ENCODE peak calls at places on chromosome 11, in five cellular contexts. E is GM12878, B is A549, X is IMR-90, N is H1. R is an unnamed sample.
A peak's percentile ranks its signal among the peaks of the same experiment; 100 is the strongest.

GRCh38 chr11:12160680-12161079 is 50.3 kb downstream of the MICAL2 start:
- DNase-seq in X (peak; percentile 30), E (no peak), N (no peak), B (no peak), R (no peak)

GRCh38 chr11:124946735-124947141 is 7.3 kb upstream of the CCDC15 start:
- DNase-seq in N (no peak), B (no peak), E (no peak), X (peak; percentile 40), R (no peak)

GRCh38 chr11:5004429-5005274 is 10.0 kb downstream of the OR51L1 start:
- DNase-seq in E (no peak), X (peak; percentile 61), B (peak; percentile 62), N (peak; percentile 70), R (peak; percentile 36)

GRCh38 chr11:59463176-59463575 is 6.4 kb downstream of the OR4D6 start:
- DNase-seq in N (no peak), X (no peak), B (no peak), E (no peak), R (no peak)

GRCh38 chr11:130904380-130904779 is 11.9 kb downstream of the SNX19 start:
- DNase-seq in E (no peak), X (no peak), B (no peak), N (no peak), R (no peak)

GRCh38 chr11:80165763-80166162 is 724.9 kb upstream of the TENM4 start:
- DNase-seq in B (no peak), E (no peak), N (no peak), X (peak; percentile 25), R (no peak)

GRCh38 chr11:96207459-96208449 is 135.2 kb downstream of the MAML2 start:
- DNase-seq in E (no peak), N (no peak), B (no peak), X (peak; percentile 41), R (peak; percentile 84)

GRCh38 chr11:86523738-86524602 is 148.4 kb downstream of the ME3 start:
- DNase-seq in N (no peak), E (no peak), B (peak; percentile 98), X (peak; percentile 99), R (peak; percentile 93)

GRCh38 chr11:46381046-46381835 is at the start of gene MDK:
- DNase-seq in X (no peak), N (peak; percentile 83), B (no peak), E (no peak), R (peak; percentile 49)

GRCh38 chr11:73577496-73577917 is 20.4 kb downstream of the FAM168A start:
- DNase-seq in N (no peak), X (peak; percentile 78), E (peak; percentile 39), B (no peak), R (no peak)

GRCh38 chr11:109784536-109784935 is 308.7 kb upstream of the ZC3H12C start:
- DNase-seq in E (no peak), B (no peak), X (no peak), N (no peak), R (no peak)

GRCh38 chr11:118263694-118264567 is at the start of gene MPZL2:
- DNase-seq in E (no peak), X (no peak), N (peak; percentile 70), B (no peak), R (peak; percentile 81)

GRCh38 chr11:106087815-106088435 is 10.5 kb downstream of the AASDHPPT start:
- DNase-seq in N (no peak), E (no peak), X (peak; percentile 65), B (peak; percentile 51), R (peak; percentile 62)

GRCh38 chr11:74570266-74571061 is 21.9 kb upstream of the POLD3 start:
- DNase-seq in N (peak; percentile 50), X (peak; percentile 53), E (no peak), B (peak; percentile 70), R (peak; percentile 57)

GRCh38 chr11:125331357-125331756 is 164.7 kb downstream of the FEZ1 start:
- DNase-seq in E (no peak), B (no peak), N (no peak), X (no peak), R (no peak)

GRCh38 chr11:125371451-125371935 is 124.6 kb downstream of the FEZ1 start:
- DNase-seq in E (no peak), N (peak; percentile 88), X (no peak), B (no peak), R (no peak)

GRCh38 chr11:62713343-62713742 is 5.9 kb downstream of the GNG3 start:
- DNase-seq in N (no peak), E (no peak), B (peak; percentile 58), X (no peak), R (no peak)

GRCh38 chr11:125514336-125515101 is 18.5 kb upstream of the FEZ1 start:
- DNase-seq in B (no peak), N (no peak), E (peak; percentile 92), X (peak; percentile 46), R (no peak)

GRCh38 chr11:2796508-2797180 is 88.9 kb downstream of the CDKN1C start:
- DNase-seq in E (no peak), B (no peak), X (no peak), N (peak; percentile 42), R (no peak)

GRCh38 chr11:71340076-71340606 is 87.8 kb upstream of the SHANK2 start:
- DNase-seq in E (no peak), N (no peak), B (no peak), X (no peak), R (no peak)

GRCh38 chr11:47355283-47356128 is 3.0 kb upstream of the MYBPC3 start:
- DNase-seq in E (no peak), B (peak; percentile 98), N (peak; percentile 100), X (peak; percentile 88), R (peak; percentile 86)

GRCh38 chr11:708511-708910 is 2.5 kb downstream of the EPS8L2 start:
- DNase-seq in E (no peak), N (no peak), X (no peak), B (no peak), R (no peak)

DNA sequence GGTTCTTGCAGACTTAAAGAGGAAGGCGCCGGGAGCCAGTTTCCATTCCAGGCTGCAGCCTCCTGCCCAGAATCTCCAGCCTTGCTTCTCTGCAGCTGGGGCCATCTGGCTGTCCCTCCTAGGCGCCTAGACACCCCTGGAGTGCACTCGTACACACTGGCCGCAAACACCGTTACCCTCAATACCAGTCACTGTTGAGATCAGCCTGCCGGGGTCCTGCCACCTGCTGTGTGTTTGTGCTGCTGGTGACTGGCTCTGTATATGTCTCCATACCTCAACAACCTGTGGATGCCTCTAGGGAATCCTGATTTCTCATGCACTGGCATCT is 91.7 kb upstream of the TMEM45B start:
- DNase-seq in N (no peak), E (no peak), B (no peak), X (no peak), R (no peak)
- TF ChIP-seq RFX5 in N (no peak), E (no peak), B (no peak), X (no peak), R (no peak)

GRCh38 chr11:93890441-93891051 is 40.1 kb upstream of the VSTM5 start:
- DNase-seq in B (no peak), X (no peak), E (no peak), N (no peak), R (no peak)

GRCh38 chr11:93895106-93895862 is 44.9 kb upstream of the VSTM5 start:
- DNase-seq in N (no peak), X (peak; percentile 82), E (no peak), B (peak; percentile 53), R (peak; percentile 37)
- TF ChIP-seq RFX5 in N (no peak), X (no peak), E (no peak), B (no peak), R (no peak)

GRCh38 chr11:77173494-77173893 is 45.4 kb downstream of the MYO7A start:
- DNase-seq in B (no peak), E (no peak), N (no peak), X (no peak), R (peak; percentile 22)
- TF ChIP-seq RFX5 in B (no peak), E (no peak), N (no peak), X (no peak), R (no peak)

GRCh38 chr11:119910056-119910455 is 181.1 kb upstream of the NECTIN1 start:
- DNase-seq in X (no peak), B (no peak), E (no peak), N (no peak), R (no peak)

GRCh38 chr11:119909495-119909894 is 180.5 kb upstream of the NECTIN1 start:
- DNase-seq in B (no peak), X (no peak), N (no peak), E (no peak), R (no peak)

GRCh38 chr11:119909077-119909476 is 180.1 kb upstream of the NECTIN1 start:
- DNase-seq in N (no peak), B (no peak), X (no peak), E (no peak), R (no peak)

GRCh38 chr11:119912214-119912613 is 183.2 kb upstream of the NECTIN1 start:
- DNase-seq in E (no peak), B (no peak), N (no peak), X (no peak), R (no peak)

DNA sequence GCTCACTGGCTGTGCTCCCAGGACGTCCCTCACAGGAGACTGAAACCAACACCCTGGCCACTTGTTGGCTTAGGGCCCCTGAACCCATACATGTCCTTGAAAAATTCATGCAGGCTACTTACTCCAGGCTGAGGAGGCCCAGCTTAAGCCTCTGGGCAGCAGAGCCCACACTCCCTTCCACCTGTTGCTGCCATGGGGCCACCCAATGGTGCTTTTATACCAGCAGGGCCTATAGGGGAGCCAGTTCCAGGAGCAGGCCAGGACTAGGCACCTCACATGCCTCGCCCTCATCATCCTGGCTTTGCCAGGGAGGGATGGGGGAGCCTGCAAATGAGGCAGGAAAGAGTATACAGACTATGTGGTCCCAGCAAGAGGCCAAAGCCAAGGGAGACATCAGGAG is 181.7 kb upstream of the NECTIN1 start:
- DNase-seq in B (no peak), X (no peak), E (no peak), N (no peak), R (no peak)
- TF ChIP-seq RFX5 in B (no peak), X (no peak), E (no peak), N (no peak), R (no peak)

GRCh38 chr11:103024086-103024485 is 67.9 kb downstream of the DCUN1D5 start:
- DNase-seq in N (no peak), X (no peak), E (no peak), B (no peak), R (no peak)
- TF ChIP-seq RFX5 in N (no peak), X (no peak), E (no peak), B (no peak), R (no peak)

GRCh38 chr11:24373516-24373915 is 123.3 kb upstream of the LUZP2 start:
- DNase-seq in E (no peak), N (no peak), X (peak; percentile 3), B (no peak), R (no peak)
- TF ChIP-seq RFX5 in E (no peak), N (no peak), X (no peak), B (no peak), R (no peak)

GRCh38 chr11:93032580-93032979 is 63.1 kb downstream of the MTNR1B start:
- DNase-seq in E (no peak), B (no peak), X (peak; percentile 30), N (no peak), R (no peak)
- TF ChIP-seq RFX5 in E (no peak), B (no peak), X (no peak), N (no peak), R (no peak)

R was measured in HepG2.